ENCODE peak calls at places on chromosome 1, in ten cellular contexts. T is HCT116, R is body of pancreas, N is ovary, Z is tibial nerve, H is breast epithelium, W is stomach, O is IMR-90, M is heart left ventricle, J is A549. C is an unnamed sample. For H3K4me1, the result is how much of the 10 kb centered on the place peaks cover.

GRCh38 chr1:169137357-169137756 is 30.9 kb downstream of the ATP1B1 start:
- DNase-seq in T (no peak), H (no peak), Z (no peak), O (no peak), M (no peak), R (no peak), J (no peak), N (no peak), W (no peak), C (no peak)

GRCh38 chr1:30253807-30254440 is 469.5 kb downstream of the MATN1 start:
- DNase-seq in H (no peak), N (no peak), J (no peak), T (no peak), R (no peak), W (no peak), M (no peak), O (no peak), Z (no peak), C (no peak)

GRCh38 chr1:36664564-36665287 is 182.0 kb upstream of the CSF3R start:
- DNase-seq in T (no peak), M (no peak), H (no peak), J (no peak), R (peak), N (no peak), Z (no peak), O (no peak), W (no peak), C (no peak)

GRCh38 chr1:7912145-7912544 is 28.5 kb downstream of the TNFRSF9 start:
- DNase-seq in O (no peak), H (no peak), N (no peak), M (no peak), T (no peak), W (no peak), J (no peak), R (no peak), Z (no peak), C (no peak)

GRCh38 chr1:213996320-213997022 is 8.7 kb downstream of the PROX1 start:
- DNase-seq in M (peak), Z (no peak), N (peak), W (no peak), T (no peak), R (no peak), J (no peak), O (no peak), H (no peak), C (no peak)

GRCh38 chr1:211749251-211749650 is 73.8 kb upstream of the NEK2 start:
- DNase-seq in Z (no peak), T (no peak), W (no peak), N (no peak), H (no peak), R (no peak), J (no peak), M (no peak), O (no peak), C (no peak)

GRCh38 chr1:89609339-89609725 is 23.6 kb upstream of the LRRC8C start:
- DNase-seq in J (no peak), H (no peak), N (no peak), T (no peak), O (no peak), W (no peak), Z (no peak), R (no peak), M (no peak), C (no peak)

GRCh38 chr1:9891207-9891606 is 18.9 kb downstream of the CTNNBIP1 start:
- DNase-seq in O (peak), R (no peak), T (no peak), Z (no peak), H (no peak), M (no peak), J (no peak), N (no peak), W (no peak), C (no peak)

GRCh38 chr1:156245451-156246232 is 2.2 kb downstream of the PAQR6 start:
- DNase-seq in R (peak), H (no peak), T (no peak), Z (no peak), O (no peak), N (no peak), J (no peak), W (peak), M (no peak), C (no peak)

DNA sequence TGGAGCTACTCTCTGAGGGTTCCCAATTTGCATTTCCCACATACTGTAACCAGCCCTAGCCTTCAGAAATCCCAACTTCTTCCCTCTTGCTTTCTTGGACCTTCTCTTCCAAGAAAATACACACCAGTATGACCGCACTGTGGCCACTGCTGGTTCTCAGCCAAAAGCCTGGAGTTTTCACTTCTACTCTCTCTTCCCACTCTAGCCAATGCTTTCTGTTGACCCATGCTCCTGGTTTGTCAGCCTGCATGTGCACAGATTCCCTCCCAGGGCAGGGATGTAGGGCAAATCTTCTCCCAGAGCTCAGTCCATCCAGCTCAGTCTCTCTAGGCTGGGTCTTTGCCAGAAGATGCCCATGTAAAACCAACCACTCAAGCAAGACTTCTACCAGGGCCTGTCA is 652 bp downstream of the SLAMF1 start:
- DNase-seq in O (no peak), T (no peak), R (no peak), J (no peak), N (no peak), Z (no peak), H (no peak), W (no peak), M (no peak), C (no peak)
- H3K4me1 ChIP-seq in O (under half), T (under half), R (under half), J (under half), N (under half), Z (under half), H (under half), W (under half), M (under half), C (under half)

GRCh38 chr1:212774584-212774983 is 17.0 kb downstream of the NSL1 start:
- DNase-seq in Z (no peak), T (no peak), O (peak), W (no peak), H (no peak), N (no peak), J (no peak), R (no peak), M (no peak), C (no peak)

GRCh38 chr1:212769372-212770167 is 22.0 kb downstream of the NSL1 start:
- DNase-seq in H (no peak), M (no peak), J (no peak), Z (no peak), T (no peak), O (no peak), N (no peak), W (no peak), R (no peak), C (no peak)

GRCh38 chr1:212773011-212773410 is 18.6 kb downstream of the NSL1 start:
- DNase-seq in N (no peak), O (no peak), M (no peak), H (no peak), T (no peak), R (no peak), W (no peak), J (no peak), Z (no peak), C (no peak)

GRCh38 chr1:212775241-212775640 is 16.3 kb downstream of the NSL1 start:
- DNase-seq in W (no peak), H (no peak), M (no peak), T (no peak), O (no peak), Z (no peak), J (no peak), N (no peak), R (no peak), C (no peak)

GRCh38 chr1:212771341-212771740 is 20.2 kb downstream of the NSL1 start:
- DNase-seq in N (no peak), W (no peak), R (no peak), H (no peak), O (no peak), Z (no peak), J (no peak), M (no peak), T (no peak), C (no peak)
- TF ChIP-seq POLR2A in N (no peak), W (no peak), R (no peak), H (no peak), O (no peak), Z (no peak), J (no peak), M (no peak), T (no peak), C (no peak)

DNA sequence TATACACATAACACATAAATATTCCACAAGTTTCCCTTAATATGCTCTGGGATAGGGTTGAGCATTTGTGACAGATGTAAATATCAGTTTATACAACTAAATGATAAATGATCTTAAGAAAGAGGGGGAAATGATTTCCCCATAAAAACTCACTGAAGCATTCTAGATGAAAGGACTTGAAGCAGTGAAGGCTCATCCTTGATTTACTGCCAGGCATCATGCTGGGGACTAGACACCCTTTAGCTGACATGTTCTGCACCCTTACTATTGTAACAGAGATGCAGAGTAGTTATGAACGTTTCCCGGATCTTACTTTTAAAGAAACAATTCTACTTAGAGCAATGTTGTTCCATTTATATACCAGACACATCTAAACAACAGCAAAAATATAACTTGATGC is 235.8 kb downstream of the PTGER3 start:
- DNase-seq in J (no peak), M (no peak), W (no peak), H (no peak), R (no peak), N (no peak), O (no peak), T (no peak), Z (no peak), C (no peak)
- H3K4me1 ChIP-seq in J (under half), M (under half), W (under half), H (under half), R (under half), N (under half), O (under half), T (under half), Z (under half), C (under half)

GRCh38 chr1:154982897-154983648 is at the start of gene FLAD1:
- DNase-seq in R (peak), Z (peak), O (peak), H (peak), J (peak), M (peak), W (peak), N (peak), T (peak), C (peak)
- TF ChIP-seq POLR2A in R (peak), Z (no peak), O (no peak), H (no peak), J (peak), M (no peak), W (no peak), N (peak), T (peak), C (peak)

GRCh38 chr1:97758589-97759057 is 162.2 kb downstream of the DPYD start:
- DNase-seq in T (no peak), M (no peak), O (no peak), N (no peak), W (no peak), Z (no peak), J (no peak), H (no peak), R (no peak), C (no peak)
- H3K4me1 ChIP-seq in T (under half), M (under half), O (under half), N (under half), W (under half), Z (under half), J (under half), H (under half), R (under half), C (under half)

DNA sequence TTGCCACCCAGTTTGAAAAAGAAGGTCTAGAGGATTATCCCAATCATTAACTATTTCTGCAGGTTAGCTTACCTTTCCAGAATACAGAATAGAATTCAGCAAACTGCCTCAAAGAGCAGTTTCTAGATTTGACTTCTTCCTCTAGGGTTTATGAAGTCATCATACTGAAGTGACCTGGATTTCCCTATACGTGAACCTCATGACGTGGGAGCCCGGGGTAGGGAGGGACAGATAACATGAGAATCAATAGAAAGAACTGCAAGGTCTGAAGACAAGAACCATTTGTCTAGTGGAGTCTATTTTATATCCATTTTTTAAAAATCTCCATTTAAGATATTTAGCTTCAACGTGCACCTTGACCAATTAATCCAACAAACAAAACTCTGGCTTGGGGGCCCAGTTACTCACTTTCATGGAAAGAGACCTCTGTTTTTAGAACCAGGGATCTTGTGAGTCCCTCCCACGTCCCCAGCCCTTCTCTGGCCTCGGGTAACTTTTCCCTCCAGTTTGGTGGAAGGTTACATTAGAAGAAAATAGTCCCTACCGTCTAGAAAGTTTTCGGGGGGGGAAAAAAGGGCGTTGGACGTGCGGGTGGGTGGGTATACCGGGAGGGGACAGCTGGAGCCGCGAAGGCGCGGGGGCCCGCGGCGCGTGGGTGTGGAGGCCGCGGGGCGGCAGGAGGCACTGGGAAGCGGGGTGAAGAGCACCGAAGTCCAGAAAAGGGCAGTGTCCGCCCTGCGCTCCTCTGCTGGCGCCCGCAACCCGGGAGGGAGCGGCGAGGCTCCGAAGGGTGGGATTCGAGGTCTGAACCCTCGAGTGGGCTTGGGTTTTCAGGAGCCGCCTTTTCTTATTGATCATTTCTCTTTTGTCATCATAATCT is 13.8 kb upstream of the POGZ start:
- DNase-seq in H (no peak), W (peak), M (peak), N (peak), O (peak), T (no peak), R (peak), Z (no peak), J (no peak), C (peak)
- TF ChIP-seq POLR2A in H (no peak), W (no peak), M (no peak), N (no peak), O (no peak), T (no peak), R (peak), Z (no peak), J (no peak), C (no peak)

C was measured in uterus.